ENCODE peak calls at places on chromosomes 3 and 15, in ten cellular contexts. N is AG08396; K is AG08395; U is HFFc6; H is right atrium auricular region; Q is mucosa of descending colon; V is activated CD4-positive, alpha-beta T cell treated with anti-CD3 and anti-CD28 coated beads, Interleukin-2, amount 50 U/mL, for 24 hours; E is T-helper 2 cell; J is left lung; P is RPMI7951. A is an unnamed sample.

GRCh38 chr3:186514296-186515002 is 29.7 kb downstream of the CRYGS start:
- DNase-seq in E (no peak), H (no peak), V (no peak), K (no peak), N (no peak), U (no peak), J (no peak), P (no peak), Q (no peak), A (no peak)

GRCh38 chr3:44439499-44440295 is 37.8 kb downstream of the ZNF445 start:
- DNase-seq in J (no peak), E (peak), Q (peak), U (no peak), P (no peak), V (peak), H (peak), N (no peak), K (no peak), A (peak)

GRCh38 chr3:196569003-196569516 is 600 bp downstream of the FBXO45 start:
- DNase-seq in V (peak), N (peak), U (peak), E (peak), H (no peak), Q (peak), J (peak), P (peak), K (peak), A (peak)

GRCh38 chr3:38313263-38313662 is 31.2 kb downstream of the SLC22A14 start:
- DNase-seq in H (peak), U (no peak), V (no peak), P (no peak), N (no peak), Q (no peak), K (no peak), J (no peak), E (no peak), A (no peak)

GRCh38 chr3:122893754-122894668 is 99.1 kb downstream of the SLC49A4 start:
- DNase-seq in K (peak), H (no peak), V (no peak), J (no peak), E (no peak), Q (no peak), N (peak), P (peak), U (peak), A (no peak)

GRCh38 chr15:77035999-77036471 is 34.9 kb downstream of the TSPAN3 start:
- DNase-seq in J (no peak), N (no peak), E (no peak), U (no peak), H (peak), P (no peak), V (no peak), Q (no peak), K (no peak), A (peak)

GRCh38 chr3:124886168-124887051 is 755 bp downstream of the ITGB5 start:
- DNase-seq in U (peak), E (no peak), H (no peak), Q (peak), K (peak), J (peak), P (peak), V (peak), N (peak), A (peak)

GRCh38 chr3:1183320-1184048 is 90.7 kb downstream of the CNTN6 start:
- DNase-seq in K (peak), V (no peak), H (no peak), U (no peak), P (no peak), E (no peak), J (no peak), N (peak), Q (no peak), A (no peak)

GRCh38 chr3:194312186-194312742 is 38.9 kb downstream of the CPN2 start:
- DNase-seq in J (no peak), N (no peak), H (no peak), P (no peak), K (no peak), Q (no peak), E (no peak), U (no peak), V (no peak), A (no peak)

GRCh38 chr15:65421360-65422215 is 1.2 kb downstream of the IGDCC4 start:
- DNase-seq in E (no peak), V (no peak), N (peak), U (no peak), Q (peak), P (peak), J (no peak), H (no peak), K (no peak), A (no peak)

GRCh38 chr15:33313491-33313890 is 2.7 kb downstream of the RYR3 start:
- DNase-seq in H (no peak), Q (no peak), U (no peak), N (no peak), P (peak), K (no peak), V (no peak), E (no peak), J (no peak), A (no peak)